ENCODE peak calls at places on chromosome 15, in nine cellular contexts. S, C, D, Q, T, J, E, Y and V are unnamed samples. For H3K9me3, the result is how much of the 10 kb centered on the place peaks cover.

GRCh38 chr15:69629631-69630161 is 177.1 kb downstream of the RPLP1 start:
- DNase-seq in S (no peak), C (no peak), D (no peak), Q (no peak), T (no peak), J (no peak), E (no peak), Y (no peak), V (no peak)

GRCh38 chr15:70435369-70435768 is 328.0 kb downstream of the UACA start:
- DNase-seq in S (no peak), C (no peak), D (no peak), Q (no peak), T (no peak), J (peak), E (no peak), Y (no peak), V (no peak)

GRCh38 chr15:69703495-69704187 is 251.0 kb downstream of the RPLP1 start:
- DNase-seq in S (no peak), C (no peak), D (no peak), Q (no peak), T (no peak), J (no peak), E (no peak), Y (no peak), V (no peak)

GRCh38 chr15:96889734-96890480 is 559.4 kb downstream of the NR2F2 start:
- DNase-seq in S (no peak), C (peak), D (no peak), Q (no peak), T (no peak), J (no peak), E (no peak), Y (no peak), V (no peak)

GRCh38 chr15:29638781-29639180 is 183.5 kb downstream of the TJP1 start:
- DNase-seq in S (no peak), C (no peak), D (no peak), Q (peak), T (no peak), J (no peak), E (no peak), Y (no peak), V (no peak)

GRCh38 chr15:78654272-78654671 is 13.3 kb upstream of the CHRNB4 start:
- DNase-seq in S (no peak), C (no peak), D (no peak), Q (no peak), T (no peak), J (no peak), E (no peak), Y (no peak), V (peak)

GRCh38 chr15:44726568-44727461 is 9.5 kb upstream of the TRIM69 start:
- DNase-seq in S (peak), C (peak), D (peak), Q (peak), T (peak), J (no peak), E (no peak), Y (no peak), V (no peak)

GRCh38 chr15:58329781-58330467 is 101.9 kb upstream of the LIPC start:
- DNase-seq in S (no peak), C (no peak), D (no peak), Q (no peak), T (no peak), J (no peak), E (no peak), Y (no peak), V (no peak)

GRCh38 chr15:58521293-58521991 is 89.7 kb downstream of the LIPC start:
- DNase-seq in S (no peak), C (peak), D (peak), Q (peak), T (peak), J (no peak), E (peak), Y (no peak), V (peak)

GRCh38 chr15:43776101-43776717 is 557 bp downstream of the ELL3 start:
- DNase-seq in S (no peak), C (no peak), D (no peak), Q (peak), T (no peak), J (peak), E (no peak), Y (peak), V (no peak)

GRCh38 chr15:98649621-98649995 is 1.3 kb downstream of the IGF1R start:
- DNase-seq in S (peak), C (peak), D (peak), Q (no peak), T (peak), J (peak), E (peak), Y (peak), V (peak)

GRCh38 chr15:39396979-39397615 is 183.8 kb upstream of the THBS1 start:
- DNase-seq in S (no peak), C (no peak), D (no peak), Q (no peak), T (no peak), J (no peak), E (no peak), Y (no peak), V (no peak)

GRCh38 chr15:68177747-68178146 is 27.4 kb downstream of the CALML4 start:
- DNase-seq in S (no peak), C (no peak), D (no peak), Q (no peak), T (no peak), J (no peak), E (no peak), Y (no peak), V (no peak)

GRCh38 chr15:48366574-48367312 is 35.5 kb downstream of the DUT start:
- DNase-seq in S (no peak), C (peak), D (no peak), Q (no peak), T (no peak), J (no peak), E (no peak), Y (no peak), V (no peak)

GRCh38 chr15:74327756-74328155 is 39.7 kb downstream of the CYP11A1 start:
- DNase-seq in S (no peak), C (no peak), D (no peak), Q (no peak), T (no peak), J (no peak), E (no peak), Y (no peak), V (no peak)

GRCh38 chr15:78243076-78243475 is 8.7 kb upstream of the ACSBG1 start:
- DNase-seq in S (no peak), C (no peak), D (no peak), Q (no peak), T (no peak), J (no peak), E (no peak), Y (no peak), V (no peak)

GRCh38 chr15:58541410-58542087 is 109.8 kb downstream of the LIPC start:
- DNase-seq in S (no peak), C (no peak), D (no peak), Q (no peak), T (no peak), J (no peak), E (no peak), Y (no peak), V (no peak)

GRCh38 chr15:70597056-70597603 is 166.2 kb downstream of the UACA start:
- DNase-seq in S (no peak), C (no peak), D (no peak), Q (no peak), T (no peak), J (no peak), E (no peak), Y (no peak), V (no peak)

GRCh38 chr15:89458440-89458839 is 37.9 kb downstream of the RHCG start:
- DNase-seq in S (no peak), C (no peak), D (no peak), Q (no peak), T (no peak), J (no peak), E (no peak), Y (no peak), V (no peak)
- H3K27ac ChIP-seq in S (no peak), C (no peak), D (no peak), Q (no peak), T (no peak), J (no peak), E (no peak), Y (no peak), V (no peak)

GRCh38 chr15:64580696-64581407 is 120.5 kb downstream of the ZNF609 start:
- DNase-seq in S (no peak), C (no peak), D (no peak), Q (no peak), T (no peak), J (no peak), E (no peak), Y (no peak), V (no peak)

GRCh38 chr15:64583519-64583918 is 123.1 kb downstream of the ZNF609 start:
- DNase-seq in S (no peak), C (no peak), D (no peak), Q (no peak), T (no peak), J (no peak), E (no peak), Y (no peak), V (no peak)

GRCh38 chr15:64583983-64584382 is 123.6 kb downstream of the ZNF609 start:
- DNase-seq in S (no peak), C (no peak), D (no peak), Q (no peak), T (no peak), J (no peak), E (no peak), Y (no peak), V (no peak)

GRCh38 chr15:64582202-64582601 is 121.8 kb downstream of the ZNF609 start:
- DNase-seq in S (no peak), C (no peak), D (no peak), Q (no peak), T (no peak), J (no peak), E (no peak), Y (no peak), V (no peak)

DNA sequence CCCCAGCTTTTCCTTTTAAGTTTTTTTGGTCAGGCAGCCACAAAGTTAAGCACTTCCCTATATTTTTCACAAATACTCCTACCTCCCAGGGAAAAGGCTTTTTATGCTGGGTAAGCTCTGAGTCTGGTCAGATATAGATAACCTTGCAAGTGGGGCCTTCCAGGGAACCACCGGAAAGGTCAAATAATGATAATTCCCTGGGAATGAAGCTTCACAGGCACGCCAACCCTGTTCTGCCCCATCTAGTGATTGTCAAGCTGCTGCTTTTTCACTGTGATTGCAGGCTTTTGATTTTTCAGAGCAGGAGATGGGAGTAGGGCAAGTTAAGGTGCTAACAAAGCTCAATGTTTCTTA is 121.0 kb downstream of the ZNF609 start:
- DNase-seq in S (no peak), C (no peak), D (no peak), Q (no peak), T (no peak), J (no peak), E (no peak), Y (no peak), V (no peak)
- H3K9me3 ChIP-seq in S (under half), C (under half), D (under half), Q (under half), T (under half), J (under half), E (under half), Y (under half), V (under half)

GRCh38 chr15:46636220-46636619 is 1001.4 kb downstream of the SQOR start:
- DNase-seq in S (no peak), C (no peak), D (no peak), Q (no peak), T (no peak), J (no peak), E (no peak), Y (no peak), V (no peak)
- TF ChIP-seq CTCF in S (no peak), C (no peak), D (no peak), Q (no peak), T (no peak), J (no peak), E (no peak), Y (no peak), V (no peak)

GRCh38 chr15:83610132-83610531 is 43.8 kb upstream of the ADAMTSL3 start:
- DNase-seq in S (no peak), C (no peak), D (no peak), Q (no peak), T (no peak), J (no peak), E (no peak), Y (no peak), V (no peak)

GRCh38 chr15:83602021-83602420 is 51.9 kb upstream of the ADAMTSL3 start:
- DNase-seq in S (no peak), C (no peak), D (no peak), Q (no peak), T (no peak), J (no peak), E (no peak), Y (no peak), V (no peak)

GRCh38 chr15:83605595-83605994 is 48.3 kb upstream of the ADAMTSL3 start:
- DNase-seq in S (no peak), C (peak), D (no peak), Q (peak), T (peak), J (no peak), E (peak), Y (no peak), V (no peak)

GRCh38 chr15:83605049-83605448 is 48.9 kb upstream of the ADAMTSL3 start:
- DNase-seq in S (no peak), C (no peak), D (no peak), Q (no peak), T (no peak), J (no peak), E (no peak), Y (no peak), V (no peak)

DNA sequence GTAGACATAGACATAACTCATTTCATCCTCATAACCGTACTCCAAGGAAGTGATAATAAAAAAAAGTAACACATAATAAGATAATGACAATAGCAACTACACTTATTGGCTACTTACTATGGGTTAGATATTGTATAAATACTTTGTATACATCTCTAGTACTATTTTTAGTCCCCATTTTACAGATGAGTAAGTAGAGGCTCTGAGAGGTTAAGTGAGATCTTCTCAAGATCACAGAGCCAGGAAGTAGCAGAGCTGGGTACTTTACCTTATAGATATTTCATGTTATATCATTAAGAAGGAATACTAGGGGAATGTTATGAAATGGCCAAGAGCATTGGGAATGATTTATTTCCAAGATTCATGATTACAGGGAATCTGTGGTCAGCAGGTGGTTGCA is 49.4 kb upstream of the ADAMTSL3 start:
- DNase-seq in S (no peak), C (no peak), D (no peak), Q (no peak), T (no peak), J (no peak), E (no peak), Y (no peak), V (no peak)
- H3K27ac ChIP-seq in S (no peak), C (no peak), D (no peak), Q (no peak), T (no peak), J (no peak), E (no peak), Y (no peak), V (no peak)